ENCODE peak calls at places on chromosomes 11 and 22, in ten cellular contexts. Y is NCI-H2081, A is HT1080, D is neural progenitor cell, R is GM04504, U is NCI-H345, Q is EH, C is osteocyte, N is HEK293T, E is MM.1S. H is an unnamed sample.

GRCh38 chr11:13016415-13016814 is 7.3 kb downstream of the RASSF10 start:
- DNase-seq in R (no peak), D (no peak), E (no peak), Y (no peak), U (peak), N (no peak), A (peak), C (no peak), Q (peak), H (no peak)

GRCh38 chr11:102733232-102733875 is 8.6 kb upstream of the MMP8 start:
- DNase-seq in Y (peak), U (peak), A (peak), Q (peak), R (peak), D (peak), N (peak), C (peak), E (peak), H (peak)

GRCh38 chr11:61480936-61481335 is 27.6 kb upstream of the LRRC10B start:
- DNase-seq in R (no peak), A (peak), U (peak), E (no peak), D (peak), Q (peak), N (peak), Y (peak), C (no peak), H (peak)

GRCh38 chr11:17012712-17013547 is 1.3 kb downstream of the PLEKHA7 start:
- DNase-seq in R (no peak), Y (no peak), D (peak), Q (peak), A (peak), C (no peak), U (no peak), E (no peak), N (no peak), H (peak)

GRCh38 chr11:122727101-122727929 is 71.8 kb downstream of the UBASH3B start:
- DNase-seq in E (peak), N (no peak), Y (no peak), C (no peak), D (peak), A (no peak), U (no peak), Q (peak), R (no peak), H (no peak)

GRCh38 chr11:9095421-9095820 is 4.0 kb upstream of the SCUBE2 start:
- DNase-seq in C (no peak), D (no peak), Q (no peak), R (no peak), U (no peak), A (no peak), Y (no peak), N (no peak), E (no peak), H (no peak)

GRCh38 chr11:47143322-47143721 is 33.4 kb downstream of the ARFGAP2 start:
- DNase-seq in N (no peak), Q (peak), D (no peak), A (peak), U (no peak), Y (peak), E (no peak), R (peak), C (no peak), H (peak)

GRCh38 chr22:40764743-40765441 is 54.3 kb downstream of the SLC25A17 start:
- DNase-seq in E (no peak), C (peak), A (no peak), R (no peak), N (no peak), D (no peak), Y (no peak), Q (peak), U (no peak), H (no peak)

GRCh38 chr11:117861151-117862018 is 15.1 kb downstream of the FXYD6 start:
- DNase-seq in Q (peak), N (peak), D (peak), C (peak), E (no peak), Y (peak), U (peak), R (no peak), A (peak), H (no peak)

GRCh38 chr11:44760917-44761545 is 34.3 kb downstream of the TSPAN18 start:
- DNase-seq in Y (no peak), N (no peak), A (peak), U (no peak), D (peak), R (peak), Q (peak), E (no peak), C (no peak), H (no peak)

H was measured in Caco-2.